ENCODE peak calls at places on chromosome 21, in seven cellular contexts. E is SK-N-SH, P is K562, C is H1, I is GM12891, T is HepG2, A is GM12878. F is an unnamed sample.

GRCh38 chr21:15534450-15534886 is 195.3 kb upstream of the USP25 start:
- DNase-seq in C (no peak), P (no peak), T (no peak), I (no peak), E (no peak), A (no peak), F (no peak)

GRCh38 chr21:27423073-27423472 is 456.2 kb upstream of the ADAMTS5 start:
- DNase-seq in E (no peak), P (no peak), I (no peak), C (no peak), A (no peak), T (no peak), F (no peak)

GRCh38 chr21:43905726-43906455 is 40.9 kb downstream of the AGPAT3 start:
- DNase-seq in C (no peak), E (peak; percentile 17), A (no peak), I (no peak), P (no peak), T (no peak), F (no peak)

GRCh38 chr21:43323244-43324005 is 103.5 kb downstream of the SIK1 start:
- DNase-seq in I (no peak), C (no peak), A (no peak), E (no peak), P (no peak), T (no peak), F (no peak)

GRCh38 chr21:31730687-31731111 is 1.2 kb downstream of the SCAF4 start:
- DNase-seq in A (no peak), P (peak; percentile 59), C (peak; percentile 79), T (peak; percentile 12), E (no peak), I (no peak), F (no peak)

GRCh38 chr21:27329255-27329851 is 362.5 kb upstream of the ADAMTS5 start:
- DNase-seq in E (no peak), T (no peak), A (no peak), P (no peak), I (no peak), C (no peak), F (no peak)

GRCh38 chr21:15976807-15977206 is 247.0 kb downstream of the USP25 start:
- DNase-seq in C (no peak), P (no peak), A (no peak), I (no peak), T (no peak), E (no peak), F (no peak)

GRCh38 chr21:41207401-41208388 is 39.7 kb downstream of the BACE2 start:
- DNase-seq in P (peak; percentile 21), A (no peak), T (peak; percentile 3), I (no peak), C (no peak), E (no peak), F (no peak)

GRCh38 chr21:29164330-29164942 is 34.0 kb downstream of the MAP3K7CL start:
- DNase-seq in C (no peak), I (no peak), E (peak; percentile 28), P (peak; percentile 72), T (peak; percentile 63), A (no peak), F (no peak)

GRCh38 chr21:29072873-29073221 is 601 bp downstream of the CCT8 start:
- DNase-seq in C (no peak), P (peak; percentile 55), E (peak; percentile 26), I (no peak), T (peak; percentile 25), A (no peak), F (no peak)

GRCh38 chr21:38806153-38806941 is 618 bp downstream of the ETS2 start:
- DNase-seq in A (no peak), C (peak; percentile 57), P (peak; percentile 47), I (peak; percentile 47), E (peak; percentile 74), T (no peak), F (no peak)

GRCh38 chr21:31557956-31558838 is 101.3 kb upstream of the SOD1 start:
- DNase-seq in E (peak; percentile 84), T (no peak), I (no peak), A (no peak), C (peak; percentile 83), P (no peak), F (no peak)

GRCh38 chr21:42440187-42440792 is 36.6 kb downstream of the UBASH3A start:
- DNase-seq in C (no peak), A (peak; percentile 70), P (no peak), T (no peak), E (no peak), I (peak; percentile 47), F (peak; percentile 68)

GRCh38 chr21:20425856-20426255 is 572.4 kb upstream of the NCAM2 start:
- DNase-seq in T (no peak), P (no peak), E (no peak), C (no peak), A (no peak), I (no peak), F (no peak)

GRCh38 chr21:29196021-29196663 is 65.7 kb downstream of the MAP3K7CL start:
- DNase-seq in T (peak; percentile 70), P (peak; percentile 77), A (peak; percentile 90), I (peak; percentile 46), C (no peak), E (peak; percentile 16), F (peak; percentile 40)

GRCh38 chr21:14267071-14267470 is 51.1 kb downstream of the RBM11 start:
- DNase-seq in T (no peak), P (no peak), E (no peak), C (no peak), I (no peak), A (no peak), F (no peak)

GRCh38 chr21:42002421-42002958 is 7.7 kb downstream of the ZBTB21 start:
- DNase-seq in E (no peak), I (no peak), A (peak; percentile 86), P (no peak), T (no peak), C (no peak), F (no peak)

GRCh38 chr21:27134513-27134912 is 167.6 kb upstream of the ADAMTS5 start:
- DNase-seq in T (no peak), A (no peak), E (peak; percentile 43), I (no peak), C (no peak), P (no peak), F (no peak)

GRCh38 chr21:17343055-17343454 is 169.8 kb upstream of the CXADR start:
- DNase-seq in T (peak; percentile 32), C (no peak), E (no peak), I (no peak), A (no peak), P (peak; percentile 25), F (no peak)

GRCh38 chr21:35658242-35658641 is 402.1 kb downstream of the SETD4 start:
- DNase-seq in T (no peak), P (no peak), C (no peak), E (no peak), I (no peak), A (no peak), F (no peak)
- TF ChIP-seq TAF1 in T (no peak), P (no peak), C (no peak), E (no peak), I (no peak), A (no peak), F (no peak)

DNA sequence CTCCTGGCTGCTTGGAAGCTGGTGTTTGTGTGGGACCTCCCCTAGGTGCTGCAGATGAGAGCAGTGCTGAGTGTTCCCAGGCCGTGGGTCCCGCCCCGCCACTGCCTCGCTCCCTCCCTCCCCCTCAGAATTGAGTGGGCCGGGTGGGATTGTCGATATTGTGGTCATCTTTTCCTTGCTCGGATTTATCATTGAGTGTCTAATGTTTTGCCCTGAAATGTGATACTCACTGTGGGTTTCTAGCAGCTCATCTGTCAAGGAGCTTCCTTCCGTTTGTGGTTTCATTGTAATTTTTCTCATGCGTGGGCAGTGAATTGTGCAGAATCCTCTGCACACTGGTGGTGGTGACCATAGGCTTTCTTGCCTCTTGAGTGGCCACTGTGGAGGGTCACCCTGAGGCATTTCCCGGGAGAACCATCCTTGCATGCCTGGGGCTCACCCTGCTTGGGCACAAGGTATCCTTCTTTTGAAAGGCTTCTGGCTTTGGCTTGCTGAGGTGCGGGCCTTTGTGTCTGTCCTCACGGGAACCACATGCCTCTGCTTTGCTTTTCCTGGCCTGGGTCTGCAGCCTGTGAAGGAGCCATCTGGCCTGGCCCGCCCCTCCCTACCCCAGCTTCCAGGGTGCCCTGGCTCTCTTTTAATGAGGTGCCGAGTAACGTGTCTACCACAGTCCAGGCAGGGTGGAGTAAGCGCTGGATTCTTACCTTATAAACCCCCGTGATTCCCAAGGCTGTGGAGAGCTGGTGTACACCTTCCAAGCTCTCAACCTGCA is 25.6 kb downstream of the SLX9 start:
- DNase-seq in P (no peak), I (no peak), A (no peak), T (no peak), C (no peak), E (no peak), F (no peak)
- TF ChIP-seq POLR2AphosphoS5 in P (no peak), I (no peak), A (no peak), T (no peak), C (no peak), E (no peak), F (no peak)

GRCh38 chr21:36858320-36858957 is 108.0 kb downstream of the HLCS start:
- DNase-seq in A (no peak), C (no peak), P (no peak), T (peak; percentile 80), I (no peak), E (no peak), F (no peak)

GRCh38 chr21:36861924-36862323 is 104.5 kb downstream of the HLCS start:
- DNase-seq in P (no peak), I (no peak), C (no peak), E (no peak), A (no peak), T (no peak), F (no peak)

GRCh38 chr21:36861595-36861883 is 104.9 kb downstream of the HLCS start:
- DNase-seq in I (no peak), A (no peak), P (no peak), E (no peak), T (no peak), C (no peak), F (no peak)

GRCh38 chr21:36860736-36861594 is 105.5 kb downstream of the HLCS start:
- DNase-seq in I (no peak), P (peak; percentile 37), A (no peak), C (no peak), E (no peak), T (peak; percentile 72), F (no peak)

DNA sequence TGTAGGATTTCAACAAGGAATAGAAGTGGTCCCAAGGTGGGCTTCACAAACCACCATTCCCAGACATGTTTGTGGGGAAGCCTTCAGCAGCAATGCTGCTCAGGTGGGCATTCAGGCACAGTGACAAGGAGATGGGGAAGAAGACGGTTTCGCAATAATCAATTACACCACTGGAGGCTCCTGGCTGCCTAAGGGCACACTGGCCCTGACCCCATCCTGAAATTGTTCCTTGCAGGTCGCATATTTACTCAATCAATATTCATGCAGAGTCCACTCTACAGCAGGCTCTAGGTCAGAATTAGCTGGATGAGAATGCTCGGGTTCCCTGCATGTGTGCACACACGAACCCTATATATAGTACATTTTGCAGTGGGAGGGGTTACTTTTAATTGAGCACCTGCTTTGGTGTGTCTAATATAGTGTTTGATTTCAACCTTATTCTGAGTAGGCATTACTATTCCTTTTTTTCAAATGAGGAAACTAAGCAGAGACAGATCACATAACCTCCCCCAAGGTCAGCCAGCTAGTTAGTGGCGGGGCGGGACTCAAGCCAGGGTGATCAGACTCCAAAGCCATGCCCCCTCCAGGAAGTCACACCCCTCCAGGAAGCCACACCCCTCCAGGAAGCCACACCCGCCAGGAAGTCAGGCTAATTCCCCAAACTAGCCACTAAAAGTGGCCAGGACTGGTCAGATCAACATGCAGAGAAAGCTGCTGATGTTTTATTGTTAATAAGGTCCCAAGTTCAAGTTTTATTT is 106.5 kb downstream of the HLCS start:
- DNase-seq in C (peak; percentile 83), T (peak; percentile 81), P (peak; percentile 93), E (peak; percentile 41), I (no peak), A (no peak), F (peak; percentile 26)
- TF ChIP-seq TAF1 in C (peak; percentile 44), T (no peak), P (peak; percentile 36), E (no peak), I (no peak), A (no peak), F (no peak)

GRCh38 chr21:33433001-33433400 is 29.8 kb downstream of the IFNGR2 start:
- DNase-seq in C (no peak), I (no peak), E (no peak), A (no peak), P (no peak), T (no peak), F (no peak)
- TF ChIP-seq POLR2AphosphoS5 in C (no peak), I (no peak), E (no peak), A (no peak), P (no peak), T (no peak), F (no peak)

F was measured in GM12892.